ENCODE peak calls at places on chromosome X, in nine cellular contexts. Q is A549, D is left ventricle myocardium inferior, C is spleen, O is Peyer's patch, S is heart right ventricle, B is body of pancreas, J is hepatocyte, F is AG04450. N is an unnamed sample.

GRCh38 chrX:133598596-133599334 is 183.5 kb upstream of the GPC4 start:
- DNase-seq in S (no peak), J (no peak), F (no peak), C (no peak), B (no peak), Q (no peak), O (no peak), D (no peak), N (no peak)

GRCh38 chrX:30875957-30876356 is 13.1 kb downstream of the TAB3 start:
- DNase-seq in O (no peak), J (no peak), F (peak), B (no peak), S (no peak), C (no peak), D (no peak), Q (no peak), N (peak)

GRCh38 chrX:50747471-50747900 is 66.5 kb downstream of the SHROOM4 start:
- DNase-seq in Q (peak), S (no peak), D (no peak), F (no peak), J (peak), B (peak), O (no peak), C (no peak), N (peak)

GRCh38 chrX:132415012-132415411 is 73.8 kb downstream of the MBNL3 start:
- DNase-seq in C (no peak), F (no peak), O (no peak), S (no peak), J (no peak), Q (no peak), D (no peak), B (no peak), N (no peak)

GRCh38 chrX:154322890-154323289 is 27.3 kb downstream of the TKTL1 start:
- DNase-seq in O (no peak), S (no peak), F (no peak), Q (no peak), J (no peak), C (peak), B (no peak), D (no peak), N (no peak)

GRCh38 chrX:43741843-43742573 is 85.9 kb downstream of the MAOA start:
- DNase-seq in B (no peak), Q (no peak), O (no peak), S (no peak), F (no peak), J (no peak), D (no peak), C (no peak), N (peak)

GRCh38 chrX:136354201-136354600 is 53.4 kb downstream of the ADGRG4 start:
- DNase-seq in J (no peak), Q (no peak), O (no peak), F (no peak), S (no peak), B (no peak), D (no peak), C (no peak), N (no peak)

GRCh38 chrX:67353651-67354370 is 190.0 kb upstream of the AR start:
- DNase-seq in F (no peak), D (no peak), J (no peak), S (no peak), O (no peak), B (no peak), Q (no peak), C (no peak), N (no peak)

GRCh38 chrX:106899276-106899675 is 3.9 kb downstream of the RIPPLY1 start:
- DNase-seq in C (no peak), O (no peak), D (no peak), F (no peak), S (no peak), Q (no peak), J (no peak), B (no peak), N (no peak)

GRCh38 chrX:134931550-134931949 is 59.2 kb upstream of the SMIM10 start:
- DNase-seq in F (no peak), B (no peak), Q (no peak), J (no peak), S (no peak), D (no peak), O (no peak), C (no peak), N (no peak)
- TF ChIP-seq CTCF in F (no peak), B (no peak), Q (no peak), J (peak), S (no peak), D (no peak), O (no peak), C (no peak), N (no peak)

GRCh38 chrX:13825178-13825762 is 8.4 kb upstream of the GPM6B start:
- DNase-seq in F (no peak), Q (no peak), S (no peak), J (no peak), D (no peak), O (no peak), C (no peak), B (no peak), N (no peak)

GRCh38 chrX:13827693-13828092 is 10.8 kb upstream of the GPM6B start:
- DNase-seq in Q (no peak), F (no peak), C (no peak), O (no peak), B (no peak), S (no peak), D (no peak), J (no peak), N (no peak)

GRCh38 chrX:13826770-13827169 is 9.9 kb upstream of the GPM6B start:
- DNase-seq in J (no peak), Q (no peak), S (no peak), D (no peak), B (no peak), F (no peak), C (no peak), O (no peak), N (no peak)

GRCh38 chrX:13821740-13822139 is 4.8 kb upstream of the GPM6B start:
- DNase-seq in F (no peak), Q (no peak), D (no peak), O (no peak), C (no peak), B (no peak), S (no peak), J (no peak), N (no peak)

DNA sequence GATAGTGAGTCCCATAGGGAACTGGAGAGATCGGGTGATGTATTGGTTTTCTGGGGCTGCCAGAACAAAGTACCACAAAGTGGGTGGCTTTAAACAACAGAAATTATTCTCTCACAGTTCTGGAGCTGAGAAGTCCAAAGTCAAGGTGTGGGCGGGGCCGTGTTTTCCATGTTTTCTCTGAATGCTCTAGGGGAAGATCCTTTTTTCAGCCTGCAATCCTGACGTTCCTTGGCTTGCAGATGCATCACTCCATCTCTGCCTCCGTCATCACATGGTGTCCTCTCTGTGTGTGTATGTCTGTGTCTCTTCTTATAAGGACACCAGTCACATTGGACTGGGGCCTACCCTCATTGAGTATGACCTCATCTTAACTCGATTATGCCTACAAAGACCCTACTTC is 7.9 kb upstream of the GPM6B start:
- DNase-seq in J (no peak), D (no peak), F (no peak), B (no peak), Q (no peak), O (no peak), C (no peak), S (no peak), N (no peak)
- H3K27ac ChIP-seq in J (no peak), D (no peak), F (no peak), B (no peak), Q (no peak), O (no peak), C (no peak), S (no peak), N (no peak)

GRCh38 chrX:86192827-86193226 is 44.6 kb downstream of the DACH2 start:
- DNase-seq in O (no peak), B (no peak), C (no peak), J (no peak), S (no peak), D (no peak), F (no peak), Q (no peak), N (no peak)
- TF ChIP-seq CTCF in O (no peak), B (no peak), C (no peak), J (peak), S (no peak), D (no peak), F (no peak), Q (no peak), N (no peak)

GRCh38 chrX:1274786-1275185 is 6.2 kb downstream of the CSF2RA start:
- DNase-seq in O (no peak), B (no peak), C (peak), S (no peak), Q (no peak), D (no peak), F (no peak), J (no peak), N (no peak)
- H3K27ac ChIP-seq in O (no peak), B (no peak), C (peak), S (no peak), Q (no peak), D (no peak), F (no peak), J (no peak), N (no peak)

DNA sequence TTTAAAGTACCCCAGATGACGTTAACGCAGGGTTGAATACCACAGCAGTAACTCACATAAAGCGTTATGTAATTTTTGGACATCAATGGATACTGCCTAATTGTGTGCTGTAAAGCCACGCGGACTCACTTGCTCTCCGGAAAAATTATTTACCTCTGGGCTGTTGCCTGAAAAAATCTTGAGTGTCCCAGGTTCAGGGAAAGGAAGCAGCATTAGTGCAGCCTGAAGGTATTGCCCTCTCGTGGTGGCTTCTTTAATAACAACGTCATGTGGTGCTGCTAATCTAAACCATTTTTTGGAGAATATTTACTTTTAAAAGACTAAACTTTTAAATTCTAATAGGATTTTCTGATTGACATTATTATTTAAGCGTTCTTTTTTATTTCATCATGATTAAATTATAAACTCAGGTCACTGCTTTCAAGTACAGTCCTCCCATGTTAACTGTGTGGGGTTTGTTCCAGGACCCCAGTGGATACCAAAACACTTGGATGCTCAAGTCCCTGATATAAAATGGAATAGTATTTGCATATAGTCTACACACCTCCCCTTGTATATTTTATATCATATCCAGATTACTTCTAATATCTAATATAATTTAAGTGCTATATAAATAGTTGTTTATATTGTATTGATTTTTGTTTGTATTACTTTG is 384.8 kb downstream of the FAM133A start:
- DNase-seq in D (no peak), O (no peak), S (no peak), Q (no peak), J (peak), B (peak), C (no peak), F (no peak), N (peak)
- TF ChIP-seq CTCF in D (no peak), O (peak), S (peak), Q (peak), J (peak), B (no peak), C (no peak), F (no peak), N (peak)

GRCh38 chrX:1126738-1127137 is 85.7 kb downstream of the CRLF2 start:
- DNase-seq in F (no peak), C (peak), O (no peak), D (no peak), Q (no peak), B (no peak), J (no peak), S (no peak), N (no peak)

GRCh38 chrX:1118572-1119199 is 93.8 kb downstream of the CRLF2 start:
- DNase-seq in O (no peak), D (no peak), S (no peak), J (no peak), F (no peak), B (no peak), C (no peak), Q (no peak), N (no peak)

GRCh38 chrX:1119275-1119674 is 93.2 kb downstream of the CRLF2 start:
- DNase-seq in Q (no peak), S (no peak), F (no peak), B (no peak), O (no peak), J (no peak), C (no peak), D (no peak), N (no peak)

DNA sequence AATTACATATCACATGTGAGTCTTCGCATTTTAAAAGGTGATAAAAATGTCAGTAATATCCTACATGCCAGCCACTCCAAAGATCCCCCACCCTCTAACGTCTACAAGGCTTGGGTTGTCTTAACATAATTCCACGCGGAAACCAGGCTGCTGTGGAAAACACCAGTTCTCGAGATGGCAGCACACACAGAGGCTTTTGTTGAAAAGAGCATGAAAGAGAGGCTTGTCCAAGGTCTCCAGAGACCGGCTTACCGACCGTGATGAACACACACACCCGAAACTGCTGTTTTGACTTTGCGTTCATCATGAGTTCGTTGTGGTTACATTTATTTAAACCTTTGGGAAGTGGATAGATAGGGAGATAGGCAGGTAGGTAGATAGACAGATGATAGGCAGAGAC is 87.9 kb downstream of the CRLF2 start:
- DNase-seq in Q (no peak), J (no peak), S (no peak), O (no peak), D (no peak), B (no peak), F (no peak), C (peak), N (no peak)
- H3K27ac ChIP-seq in Q (no peak), J (no peak), S (no peak), O (no peak), D (no peak), B (no peak), F (no peak), C (no peak), N (no peak)

GRCh38 chrX:2719774-2720447 is 28.8 kb downstream of the CD99 start:
- DNase-seq in F (no peak), C (no peak), O (no peak), B (no peak), D (no peak), Q (no peak), S (no peak), J (no peak), N (no peak)
- TF ChIP-seq CTCF in F (no peak), C (no peak), O (no peak), B (no peak), D (no peak), Q (no peak), S (no peak), J (no peak), N (no peak)

N was measured in RWPE1.